ENCODE peak calls at places on chromosomes 5 and 9, in seven cellular contexts. I is effector memory CD4-positive, alpha-beta T cell; V is CD8-positive, alpha-beta T cell; O is HepG2; W is small intestine; C is lower lobe of right lung; D is breast epithelium. E is an unnamed sample.

GRCh38 chr9:126504086-126504976 is 109.4 kb upstream of the LMX1B start:
- DNase-seq in W (no peak), O (no peak), I (no peak), D (no peak), C (peak), V (no peak), E (no peak)

GRCh38 chr9:80320916-80321315 is 749.2 kb downstream of the TLE4 start:
- DNase-seq in D (no peak), I (no peak), V (no peak), O (no peak), W (no peak), C (no peak), E (no peak)

GRCh38 chr9:128392302-128393152 is 21.4 kb downstream of the URM1 start:
- DNase-seq in O (no peak), W (no peak), D (no peak), C (no peak), I (no peak), V (no peak), E (no peak)

GRCh38 chr9:127336708-127337352 is 60.1 kb upstream of the SLC2A8 start:
- DNase-seq in O (peak), C (no peak), W (peak), D (peak), I (no peak), V (no peak), E (no peak)

GRCh38 chr5:102857090-102857818 is 102.1 kb downstream of the PAM start:
- DNase-seq in W (no peak), O (no peak), C (no peak), V (no peak), D (no peak), I (no peak), E (no peak)

GRCh38 chr9:94882953-94883641 is 156.6 kb downstream of the AOPEP start:
- DNase-seq in O (no peak), I (no peak), D (no peak), W (no peak), V (no peak), C (no peak), E (no peak)

GRCh38 chr5:86880785-86881492 is 263.2 kb downstream of the COX7C start:
- DNase-seq in D (no peak), I (no peak), V (peak), C (no peak), W (peak), O (peak), E (peak)

GRCh38 chr5:39519566-39520231 is 94.9 kb upstream of the DAB2 start:
- DNase-seq in V (no peak), O (no peak), W (no peak), D (no peak), I (no peak), C (no peak), E (no peak)

GRCh38 chr5:154202379-154203260 is 12.1 kb downstream of the GALNT10 start:
- DNase-seq in W (no peak), D (no peak), O (no peak), I (no peak), C (no peak), V (no peak), E (peak)

GRCh38 chr5:171820561-171820960 is 34.9 kb downstream of the SMIM23 start:
- DNase-seq in V (no peak), O (no peak), C (no peak), D (no peak), W (no peak), I (no peak), E (no peak)

GRCh38 chr5:39100851-39101396 is 26.7 kb upstream of the RICTOR start:
- DNase-seq in O (peak), D (peak), I (no peak), C (no peak), V (no peak), W (no peak), E (no peak)

GRCh38 chr9:131727795-131728545 is 11.9 kb downstream of the RAPGEF1 start:
- DNase-seq in D (no peak), V (no peak), C (no peak), O (no peak), W (no peak), I (no peak), E (no peak)

GRCh38 chr9:80467632-80468031 is 895.9 kb downstream of the TLE4 start:
- DNase-seq in W (no peak), O (no peak), C (no peak), I (no peak), D (no peak), V (no peak), E (no peak)

GRCh38 chr9:6930827-6931226 is 173.1 kb downstream of the KDM4C start:
- DNase-seq in V (no peak), D (no peak), I (no peak), O (no peak), C (no peak), W (no peak), E (no peak)
- H3K27ac ChIP-seq in V (no peak), D (no peak), I (no peak), O (no peak), C (no peak), W (no peak), E (no peak)

GRCh38 chr9:121737481-121737931 is 86.1 kb downstream of the DAB2IP start:
- DNase-seq in I (no peak), W (peak), V (no peak), D (no peak), C (no peak), O (no peak), E (no peak)
- H3K27ac ChIP-seq in I (no peak), W (peak), V (no peak), D (peak), C (peak), O (peak), E (no peak)

GRCh38 chr5:89904442-89904841 is 505.1 kb downstream of the CETN3 start:
- DNase-seq in I (no peak), V (no peak), D (no peak), C (no peak), W (no peak), O (no peak), E (no peak)

GRCh38 chr5:89900346-89900745 is 509.2 kb downstream of the CETN3 start:
- DNase-seq in W (no peak), O (no peak), V (no peak), I (no peak), C (no peak), D (no peak), E (no peak)

GRCh38 chr5:89901983-89902382 is 507.6 kb downstream of the CETN3 start:
- DNase-seq in C (no peak), D (peak), O (no peak), I (no peak), V (no peak), W (no peak), E (no peak)
- H3K27ac ChIP-seq in C (no peak), D (no peak), O (no peak), I (no peak), V (no peak), W (no peak), E (no peak)

GRCh38 chr5:113020461-113021273 is 44.1 kb downstream of the DCP2 start:
- DNase-seq in D (no peak), V (no peak), I (no peak), C (no peak), O (peak), W (peak), E (no peak)
- H3K27ac ChIP-seq in D (no peak), V (no peak), I (peak), C (no peak), O (peak), W (no peak), E (no peak)

E was measured in caudate nucleus.